ENCODE peak calls at places on chromosomes 11 and 22, in six cellular contexts. F is heart left ventricle, C is endothelial cell of umbilical vein, Z is IMR-90, L is pancreas, Q is prostate gland. B is an unnamed sample.

GRCh38 chr22:48428556-48429371 is 1398.9 kb downstream of the BRD1 start:
- DNase-seq in Q (no peak), F (no peak), Z (no peak), C (no peak), L (no peak), B (no peak)

GRCh38 chr22:41517172-41518047 is 26.9 kb downstream of the POLR3H start:
- DNase-seq in L (peak; percentile 68), Q (peak; percentile 61), Z (peak; percentile 46), C (peak; percentile 64), F (peak; percentile 70), B (peak; percentile 73)

GRCh38 chr22:19419086-19419463 is 12.5 kb downstream of the HIRA start:
- DNase-seq in Q (no peak), F (no peak), C (no peak), Z (no peak), L (no peak), B (no peak)

GRCh38 chr11:16286095-16286494 is 70.3 kb downstream of the SOX6 start:
- DNase-seq in Q (no peak), Z (peak; percentile 23), F (no peak), C (no peak), L (no peak), B (no peak)

GRCh38 chr11:130464289-130464812 is 15.9 kb downstream of the ADAMTS15 start:
- DNase-seq in Z (peak; percentile 42), C (no peak), F (no peak), Q (no peak), L (no peak), B (no peak)

GRCh38 chr11:65489061-65489705 is 9.7 kb upstream of the MALAT1 start:
- DNase-seq in Q (no peak), L (no peak), C (peak; percentile 53), F (peak; percentile 85), Z (peak; percentile 90), B (peak; percentile 84)

GRCh38 chr11:70029115-70029830 is 48.8 kb upstream of the ANO1 start:
- DNase-seq in F (no peak), L (no peak), Z (no peak), Q (no peak), C (no peak), B (no peak)

GRCh38 chr11:125071408-125071807 is 8.3 kb downstream of the SLC37A2 start:
- DNase-seq in F (no peak), Q (no peak), Z (no peak), L (no peak), C (no peak), B (peak; percentile 68)

GRCh38 chr11:1073261-1073724 is 1.4 kb upstream of the MUC2 start:
- DNase-seq in L (peak; percentile 91), Z (peak; percentile 46), Q (peak; percentile 79), C (peak; percentile 62), F (peak; percentile 41), B (peak; percentile 73)

GRCh38 chr11:91981995-91982394 is 242.6 kb upstream of the FAT3 start:
- DNase-seq in Q (peak; percentile 26), Z (peak; percentile 88), L (no peak), C (no peak), F (peak; percentile 38), B (peak; percentile 55)

GRCh38 chr11:100445231-100445735 is 241.8 kb upstream of the ARHGAP42 start:
- DNase-seq in C (peak; percentile 13), F (peak; percentile 28), Z (no peak), L (no peak), Q (peak; percentile 5), B (peak; percentile 55)
- H3K4me3 ChIP-seq in C (no peak overlapping the region), F (no peak overlapping the region), Z (no peak overlapping the region), L (no peak overlapping the region), Q (no peak overlapping the region), B (no peak overlapping the region)

GRCh38 chr11:117219995-117220394 is 11.9 kb downstream of the PCSK7 start:
- DNase-seq in Q (no peak), F (no peak), C (no peak), L (no peak), Z (no peak), B (no peak)
- H3K27ac ChIP-seq in Q (peak overlapping the region; percentile 62), F (peak overlapping the region; percentile 88), C (no peak overlapping the region), L (no peak overlapping the region), Z (peak overlapping the region; percentile 44), B (peak overlapping the region; percentile 99)

GRCh38 chr11:66570117-66570825 is 1.9 kb upstream of the CTSF start:
- DNase-seq in F (no peak), Z (no peak), Q (no peak), C (no peak), L (no peak), B (no peak)

GRCh38 chr11:66568124-66568916 is at the start of gene CTSF:
- DNase-seq in C (peak; percentile 85), Q (peak; percentile 87), F (peak; percentile 91), L (peak; percentile 95), Z (peak; percentile 49), B (peak; percentile 96)

GRCh38 chr11:66566221-66566620 is 2.2 kb downstream of the CTSF start:
- DNase-seq in Z (no peak), C (no peak), L (no peak), F (no peak), Q (no peak), B (peak; percentile 16)

GRCh38 chr11:66569076-66569475 is 670 bp upstream of the CTSF start:
- DNase-seq in F (no peak), Q (no peak), C (no peak), L (no peak), Z (no peak), B (no peak)

DNA sequence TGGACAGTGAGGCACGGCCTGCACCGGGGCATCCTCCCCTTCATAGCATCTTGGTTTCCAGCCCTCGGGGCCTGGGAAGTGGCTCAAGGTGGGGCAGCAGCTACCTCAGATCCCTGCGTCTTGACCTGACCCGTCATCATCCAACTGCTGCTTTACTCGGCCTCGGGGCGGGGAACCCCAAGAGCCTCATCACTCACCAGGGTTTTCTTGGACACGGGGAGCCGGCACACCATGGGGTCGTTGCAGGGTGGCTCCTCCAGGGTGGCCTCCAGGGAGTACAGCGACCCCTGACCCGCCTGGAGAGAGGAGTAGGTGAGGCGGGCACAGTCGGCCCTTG is 651 bp downstream of the CTSF start:
- DNase-seq in C (no peak), L (no peak), Z (no peak), Q (no peak), F (no peak), B (no peak)
- H3K4me3 ChIP-seq in C (no peak overlapping the region), L (peak overlapping the region; percentile 68), Z (peak overlapping the region; percentile 41), Q (peak overlapping the region; percentile 77), F (peak overlapping the region; percentile 61), B (peak overlapping the region; percentile 61)

DNA sequence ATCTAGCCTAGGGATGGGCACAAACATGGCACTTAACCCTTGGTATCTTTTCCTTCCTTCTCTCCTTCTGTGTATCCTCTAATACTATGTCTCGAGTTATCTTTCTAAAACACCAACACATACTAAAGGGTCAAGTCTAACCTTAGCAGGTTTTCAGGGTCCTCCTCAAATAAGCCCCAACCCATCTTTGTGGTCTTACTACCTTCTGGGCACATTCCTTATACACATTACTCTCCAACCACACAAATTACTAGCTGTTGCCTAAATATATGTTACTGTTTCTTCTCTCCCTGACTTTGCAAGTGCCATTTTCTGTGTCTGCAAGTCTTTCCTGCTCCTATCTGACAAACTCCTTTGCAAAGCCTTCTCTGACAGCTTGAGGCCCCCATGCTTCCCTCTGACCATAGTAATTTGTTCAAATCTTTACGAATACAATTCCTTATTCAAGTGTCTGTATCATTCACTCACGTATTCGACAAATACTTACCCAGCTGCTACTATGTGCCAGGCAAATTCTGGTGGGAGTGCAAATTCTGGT is 15.8 kb upstream of the NUP160 start:
- DNase-seq in C (no peak), L (no peak), Q (no peak), F (no peak), Z (no peak), B (no peak)
- H3K27ac ChIP-seq in C (no peak overlapping the region), L (no peak overlapping the region), Q (no peak overlapping the region), F (peak overlapping the region; percentile 41), Z (peak overlapping the region; percentile 31), B (no peak overlapping the region)